ENCODE peak calls at places on chromosomes 12 and 14, in six cellular contexts. F, T, A, K, V and I are unnamed samples.

GRCh38 chr14:36579573-36580140 is 2.8 kb downstream of the NKX2-8 start:
- DNase-seq in F (no peak), T (no peak), A (no peak), K (no peak), V (no peak), I (no peak)

GRCh38 chr12:54596526-54596946 is 8.1 kb upstream of the PPP1R1A start:
- DNase-seq in F (peak), T (peak), A (peak), K (peak), V (peak), I (peak)

GRCh38 chr12:120847392-120848157 is 56.6 kb downstream of the SPPL3 start:
- DNase-seq in F (no peak), T (no peak), A (no peak), K (no peak), V (no peak), I (peak)

GRCh38 chr12:105834496-105834895 is 304.3 kb downstream of the NUAK1 start:
- DNase-seq in F (no peak), T (no peak), A (no peak), K (peak), V (no peak), I (no peak)

GRCh38 chr14:85319998-85320397 is 209.9 kb upstream of the FLRT2 start:
- DNase-seq in F (no peak), T (no peak), A (no peak), K (no peak), V (no peak), I (peak)

GRCh38 chr12:29146201-29146600 is 2.9 kb upstream of the FAR2 start:
- DNase-seq in F (no peak), T (no peak), A (no peak), K (no peak), V (no peak), I (no peak)

GRCh38 chr14:29637406-29637805 is 290.2 kb downstream of the PRKD1 start:
- DNase-seq in F (no peak), T (no peak), A (no peak), K (peak), V (no peak), I (peak)

GRCh38 chr12:111976860-111977259 is 36.1 kb downstream of the TMEM116 start:
- DNase-seq in F (no peak), T (no peak), A (no peak), K (no peak), V (no peak), I (no peak)

GRCh38 chr12:92208613-92209121 is 63.0 kb upstream of the BTG1 start:
- DNase-seq in F (no peak), T (no peak), A (peak), K (no peak), V (peak), I (peak)

GRCh38 chr14:50871914-50872732 is at the start of gene ABHD12B:
- DNase-seq in F (no peak), T (no peak), A (no peak), K (no peak), V (no peak), I (no peak)

GRCh38 chr14:23877538-23878180 is 75.9 kb upstream of the DHRS4 start:
- DNase-seq in F (peak), T (no peak), A (no peak), K (no peak), V (no peak), I (no peak)

GRCh38 chr12:92096346-92097136 is 49.1 kb downstream of the BTG1 start:
- DNase-seq in F (peak), T (no peak), A (no peak), K (no peak), V (no peak), I (no peak)

GRCh38 chr12:93292731-93293566 is 84.8 kb upstream of the NUDT4 start:
- DNase-seq in F (no peak), T (no peak), A (no peak), K (no peak), V (no peak), I (no peak)

GRCh38 chr14:74326369-74327152 is 21.7 kb upstream of the VRTN start:
- DNase-seq in F (no peak), T (no peak), A (no peak), K (no peak), V (no peak), I (no peak)

GRCh38 chr14:90061849-90062794 is at the start of gene KCNK13:
- DNase-seq in F (peak), T (no peak), A (no peak), K (peak), V (no peak), I (peak)

GRCh38 chr12:117981267-117981666 is 12.5 kb upstream of the KSR2 start:
- DNase-seq in F (no peak), T (no peak), A (no peak), K (no peak), V (no peak), I (no peak)

GRCh38 chr12:59808317-59808910 is 212.6 kb downstream of the SLC16A7 start:
- DNase-seq in F (no peak), T (no peak), A (no peak), K (no peak), V (peak), I (peak)

GRCh38 chr12:16610006-16610520 is 4.1 kb upstream of the LMO3 start:
- DNase-seq in F (no peak), T (no peak), A (no peak), K (no peak), V (no peak), I (no peak)

GRCh38 chr12:9253464-9253863 is 45.3 kb upstream of the PZP start:
- DNase-seq in F (no peak), T (no peak), A (no peak), K (no peak), V (no peak), I (no peak)

GRCh38 chr14:36805116-36805515 is 143.5 kb downstream of the PAX9 start:
- DNase-seq in F (no peak), T (no peak), A (no peak), K (no peak), V (no peak), I (no peak)

GRCh38 chr14:55938249-55938791 is 179.9 kb upstream of the PELI2 start:
- DNase-seq in F (no peak), T (no peak), A (no peak), K (peak), V (no peak), I (no peak)

GRCh38 chr12:54159140-54159539 is 29.6 kb downstream of the SMUG1 start:
- DNase-seq in F (peak), T (no peak), A (no peak), K (peak), V (no peak), I (no peak)

GRCh38 chr12:49801141-49802063 is 26.8 kb downstream of the NCKAP5L start:
- DNase-seq in F (no peak), T (no peak), A (no peak), K (no peak), V (no peak), I (no peak)

GRCh38 chr14:104969741-104970230 is 8.4 kb downstream of the AHNAK2 start:
- DNase-seq in F (no peak), T (no peak), A (no peak), K (no peak), V (no peak), I (no peak)

GRCh38 chr12:131379758-131380157 is 331.1 kb upstream of the SFSWAP start:
- DNase-seq in F (no peak), T (no peak), A (no peak), K (no peak), V (no peak), I (no peak)

GRCh38 chr14:90698379-90698869 is 117.8 kb downstream of the TTC7B start:
- DNase-seq in F (no peak), T (no peak), A (no peak), K (peak), V (no peak), I (peak)

GRCh38 chr12:10362828-10363664 is 26.8 kb downstream of the KLRK1 start:
- DNase-seq in F (no peak), T (no peak), A (no peak), K (no peak), V (no peak), I (no peak)

GRCh38 chr14:38127356-38127755 is 80.3 kb upstream of the SSTR1 start:
- DNase-seq in F (no peak), T (no peak), A (no peak), K (no peak), V (no peak), I (no peak)

GRCh38 chr12:88145567-88146347 is 3.6 kb downstream of the TMTC3 start:
- DNase-seq in F (no peak), T (no peak), A (no peak), K (no peak), V (no peak), I (no peak)

GRCh38 chr12:40464121-40464520 is 228.1 kb upstream of the CNTN1 start:
- DNase-seq in F (no peak), T (no peak), A (no peak), K (no peak), V (no peak), I (no peak)

GRCh38 chr14:43729149-43729548 is 777.9 kb downstream of the FSCB start:
- DNase-seq in F (no peak), T (no peak), A (no peak), K (no peak), V (no peak), I (no peak)

GRCh38 chr14:90727082-90727481 is 89.1 kb downstream of the TTC7B start:
- DNase-seq in F (no peak), T (no peak), A (no peak), K (no peak), V (no peak), I (no peak)

GRCh38 chr12:123024819-123025391 is 44.4 kb downstream of the ARL6IP4 start:
- DNase-seq in F (peak), T (no peak), A (no peak), K (no peak), V (no peak), I (peak)

GRCh38 chr12:27426743-27427142 is 19.8 kb upstream of the SMCO2 start:
- DNase-seq in F (no peak), T (no peak), A (no peak), K (no peak), V (no peak), I (no peak)

GRCh38 chr12:113088971-113089756 is 32.6 kb downstream of the DTX1 start:
- DNase-seq in F (peak), T (no peak), A (peak), K (no peak), V (no peak), I (peak)

GRCh38 chr12:114275937-114276785 is 129.8 kb downstream of the TBX5 start:
- DNase-seq in F (no peak), T (no peak), A (no peak), K (no peak), V (no peak), I (no peak)

GRCh38 chr14:59582845-59583509 is 6.4 kb upstream of the CCDC175 start:
- DNase-seq in F (no peak), T (no peak), A (no peak), K (no peak), V (no peak), I (no peak)